ENCODE peak calls at places on chromosomes 6 and 20, in seven cellular contexts. One of them, this sample, is unnamed.

GRCh38 chr6:1636971-1637871 is 27.5 kb downstream of the FOXC1 start:
- DNase-seq in cardiac muscle cell: no peak
- DNase-seq in heart right ventricle: no peak
- DNase-seq in AG10803: no peak
- DNase-seq in A549: no peak
- DNase-seq in BJ: no peak
- DNase-seq in Karpas-422: peak; percentile 63
- DNase-seq in this sample: no peak

GRCh38 chr6:24596717-24597116 is 49.3 kb downstream of the KIAA0319 start:
- DNase-seq in cardiac muscle cell: no peak
- DNase-seq in heart right ventricle: no peak
- DNase-seq in BJ: no peak
- DNase-seq in A549: no peak
- DNase-seq in AG10803: no peak
- DNase-seq in Karpas-422: no peak
- DNase-seq in this sample: no peak

GRCh38 chr6:139977887-139978332 is 603.5 kb upstream of the CITED2 start:
- DNase-seq in cardiac muscle cell: peak; percentile 82
- DNase-seq in heart right ventricle: no peak
- DNase-seq in Karpas-422: no peak
- DNase-seq in BJ: peak; percentile 57
- DNase-seq in A549: no peak
- DNase-seq in AG10803: peak; percentile 93
- DNase-seq in this sample: peak; percentile 64

GRCh38 chr6:6008648-6009421 is 2.1 kb upstream of the NRN1 start:
- DNase-seq in BJ: no peak
- DNase-seq in AG10803: peak; percentile 90
- DNase-seq in cardiac muscle cell: peak; percentile 48
- DNase-seq in heart right ventricle: peak; percentile 73
- DNase-seq in Karpas-422: peak; percentile 96
- DNase-seq in A549: peak; percentile 68
- DNase-seq in this sample: peak; percentile 86

GRCh38 chr20:23255658-23256385 is 94.8 kb upstream of the NXT1 start:
- DNase-seq in AG10803: peak; percentile 33
- DNase-seq in Karpas-422: no peak
- DNase-seq in A549: no peak
- DNase-seq in cardiac muscle cell: peak; percentile 50
- DNase-seq in heart right ventricle: no peak
- DNase-seq in BJ: no peak
- DNase-seq in this sample: peak; percentile 50

GRCh38 chr6:127177030-127177928 is 58.8 kb downstream of the RSPO3 start:
- DNase-seq in AG10803: peak; percentile 96
- DNase-seq in heart right ventricle: no peak
- DNase-seq in A549: no peak
- DNase-seq in Karpas-422: no peak
- DNase-seq in cardiac muscle cell: peak; percentile 61
- DNase-seq in BJ: peak; percentile 55
- DNase-seq in this sample: peak; percentile 74

GRCh38 chr6:16759646-16760535 is 1.4 kb downstream of the ATXN1 start:
- DNase-seq in heart right ventricle: peak; percentile 93
- DNase-seq in BJ: no peak
- DNase-seq in cardiac muscle cell: peak; percentile 97
- DNase-seq in A549: peak; percentile 43
- DNase-seq in Karpas-422: peak; percentile 64
- DNase-seq in AG10803: peak; percentile 91
- DNase-seq in this sample: peak; percentile 88

GRCh38 chr6:106972500-106972899 is 2.0 kb downstream of the CD24 start:
- DNase-seq in AG10803: no peak
- DNase-seq in A549: peak; percentile 6
- DNase-seq in BJ: no peak
- DNase-seq in cardiac muscle cell: no peak
- DNase-seq in Karpas-422: peak; percentile 61
- DNase-seq in heart right ventricle: no peak
- DNase-seq in this sample: no peak

GRCh38 chr6:105402090-105402980 is 547 bp downstream of the PREP start:
- DNase-seq in BJ: no peak
- DNase-seq in Karpas-422: peak; percentile 74
- DNase-seq in A549: peak; percentile 36
- DNase-seq in heart right ventricle: peak; percentile 17
- DNase-seq in AG10803: peak; percentile 52
- DNase-seq in cardiac muscle cell: peak; percentile 54
- DNase-seq in this sample: peak; percentile 52

GRCh38 chr6:107731422-107732319 is 92.4 kb downstream of the SCML4 start:
- DNase-seq in cardiac muscle cell: no peak
- DNase-seq in A549: no peak
- DNase-seq in heart right ventricle: no peak
- DNase-seq in Karpas-422: no peak
- DNase-seq in AG10803: no peak
- DNase-seq in BJ: no peak
- DNase-seq in this sample: no peak

GRCh38 chr6:126041516-126042447 is 55.4 kb downstream of the TRMT11 start:
- DNase-seq in A549: no peak
- DNase-seq in Karpas-422: no peak
- DNase-seq in cardiac muscle cell: no peak
- DNase-seq in BJ: no peak
- DNase-seq in heart right ventricle: no peak
- DNase-seq in AG10803: peak; percentile 14
- DNase-seq in this sample: peak; percentile 39

GRCh38 chr20:56788041-56788670 is 159.1 kb downstream of the TFAP2C start:
- DNase-seq in A549: peak; percentile 86
- DNase-seq in Karpas-422: no peak
- DNase-seq in heart right ventricle: no peak
- DNase-seq in BJ: peak; percentile 89
- DNase-seq in AG10803: peak; percentile 95
- DNase-seq in cardiac muscle cell: peak; percentile 98
- DNase-seq in this sample: peak; percentile 36

GRCh38 chr20:39903806-39904205 is 785.2 kb downstream of the MAFB start:
- DNase-seq in A549: no peak
- DNase-seq in BJ: no peak
- DNase-seq in Karpas-422: no peak
- DNase-seq in heart right ventricle: no peak
- DNase-seq in cardiac muscle cell: no peak
- DNase-seq in AG10803: no peak
- DNase-seq in this sample: no peak

GRCh38 chr6:157759028-157759427 is 64.0 kb upstream of the SNX9 start:
- DNase-seq in cardiac muscle cell: no peak
- DNase-seq in BJ: no peak
- DNase-seq in AG10803: no peak
- DNase-seq in Karpas-422: peak; percentile 52
- DNase-seq in heart right ventricle: no peak
- DNase-seq in A549: no peak
- DNase-seq in this sample: no peak

GRCh38 chr6:64294034-64294433 is 658.4 kb downstream of the PHF3 start:
- DNase-seq in A549: no peak
- DNase-seq in cardiac muscle cell: no peak
- DNase-seq in heart right ventricle: no peak
- DNase-seq in Karpas-422: no peak
- DNase-seq in BJ: no peak
- DNase-seq in AG10803: no peak
- DNase-seq in this sample: no peak

GRCh38 chr6:68200929-68201328 is 434.2 kb upstream of the ADGRB3 start:
- DNase-seq in cardiac muscle cell: no peak
- DNase-seq in AG10803: no peak
- DNase-seq in Karpas-422: no peak
- DNase-seq in heart right ventricle: no peak
- DNase-seq in A549: no peak
- DNase-seq in BJ: no peak
- DNase-seq in this sample: no peak

GRCh38 chr6:44052419-44053011 is 74.7 kb downstream of the MRPL14 start:
- DNase-seq in Karpas-422: no peak
- DNase-seq in cardiac muscle cell: peak; percentile 92
- DNase-seq in AG10803: peak; percentile 87
- DNase-seq in BJ: no peak
- DNase-seq in A549: no peak
- DNase-seq in heart right ventricle: no peak
- DNase-seq in this sample: no peak

GRCh38 chr6:16690244-16691142 is 70.8 kb downstream of the ATXN1 start:
- DNase-seq in Karpas-422: no peak
- DNase-seq in cardiac muscle cell: peak; percentile 88
- DNase-seq in heart right ventricle: no peak
- DNase-seq in BJ: no peak
- DNase-seq in AG10803: peak; percentile 43
- DNase-seq in A549: no peak
- DNase-seq in this sample: no peak

GRCh38 chr6:33547499-33547898 is 32.6 kb downstream of the BAK1 start:
- DNase-seq in Karpas-422: no peak
- DNase-seq in cardiac muscle cell: no peak
- DNase-seq in AG10803: no peak
- DNase-seq in BJ: no peak
- DNase-seq in A549: no peak
- DNase-seq in heart right ventricle: no peak
- DNase-seq in this sample: no peak

GRCh38 chr6:4354181-4354580 is 218.8 kb upstream of the ECI2 start:
- DNase-seq in Karpas-422: no peak
- DNase-seq in AG10803: no peak
- DNase-seq in BJ: no peak
- DNase-seq in cardiac muscle cell: no peak
- DNase-seq in A549: no peak
- DNase-seq in heart right ventricle: no peak
- DNase-seq in this sample: no peak

GRCh38 chr20:1845701-1846100 is 49.5 kb upstream of the SIRPA start:
- DNase-seq in AG10803: no peak
- DNase-seq in BJ: no peak
- DNase-seq in heart right ventricle: no peak
- DNase-seq in A549: no peak
- DNase-seq in cardiac muscle cell: no peak
- DNase-seq in Karpas-422: no peak
- DNase-seq in this sample: no peak

GRCh38 chr6:18792832-18793231 is 405.7 kb downstream of the RNF144B start:
- DNase-seq in cardiac muscle cell: no peak
- DNase-seq in A549: no peak
- DNase-seq in Karpas-422: no peak
- DNase-seq in AG10803: no peak
- DNase-seq in heart right ventricle: no peak
- DNase-seq in BJ: no peak
- DNase-seq in this sample: no peak

GRCh38 chr6:111096246-111096645 is 8.9 kb downstream of the SLC16A10 start:
- DNase-seq in A549: no peak
- DNase-seq in BJ: no peak
- DNase-seq in Karpas-422: no peak
- DNase-seq in cardiac muscle cell: no peak
- DNase-seq in AG10803: no peak
- DNase-seq in heart right ventricle: no peak
- DNase-seq in this sample: no peak

GRCh38 chr6:15901141-15902115 is 227.5 kb upstream of the MYLIP start:
- DNase-seq in AG10803: no peak
- DNase-seq in Karpas-422: peak; percentile 93
- DNase-seq in A549: no peak
- DNase-seq in cardiac muscle cell: peak; percentile 26
- DNase-seq in BJ: no peak
- DNase-seq in heart right ventricle: no peak
- DNase-seq in this sample: no peak

GRCh38 chr6:45454008-45454911 is 76.5 kb upstream of the SUPT3H start:
- DNase-seq in Karpas-422: no peak
- DNase-seq in A549: no peak
- DNase-seq in heart right ventricle: no peak
- DNase-seq in cardiac muscle cell: no peak
- DNase-seq in BJ: peak; percentile 74
- DNase-seq in AG10803: peak; percentile 80
- DNase-seq in this sample: peak; percentile 70

GRCh38 chr6:97021194-97021593 is 96.7 kb downstream of the KLHL32 start:
- DNase-seq in heart right ventricle: no peak
- DNase-seq in BJ: no peak
- DNase-seq in AG10803: no peak
- DNase-seq in A549: no peak
- DNase-seq in Karpas-422: no peak
- DNase-seq in cardiac muscle cell: no peak
- DNase-seq in this sample: no peak

GRCh38 chr6:3518356-3518841 is 61.5 kb upstream of the SLC22A23 start:
- DNase-seq in Karpas-422: no peak
- DNase-seq in heart right ventricle: no peak
- DNase-seq in A549: peak; percentile 39
- DNase-seq in cardiac muscle cell: peak; percentile 77
- DNase-seq in BJ: peak; percentile 73
- DNase-seq in AG10803: peak; percentile 87
- DNase-seq in this sample: no peak

GRCh38 chr6:165660881-165661415 is 2.1 kb downstream of the PDE10A start:
- DNase-seq in Karpas-422: no peak
- DNase-seq in heart right ventricle: no peak
- DNase-seq in BJ: no peak
- DNase-seq in cardiac muscle cell: peak; percentile 15
- DNase-seq in A549: no peak
- DNase-seq in AG10803: no peak
- DNase-seq in this sample: no peak

GRCh38 chr20:46894579-46894958 is at the start of gene EYA2:
- DNase-seq in Karpas-422: no peak
- DNase-seq in BJ: no peak
- DNase-seq in heart right ventricle: peak; percentile 19
- DNase-seq in cardiac muscle cell: peak; percentile 6
- DNase-seq in AG10803: peak; percentile 9
- DNase-seq in A549: peak; percentile 21
- DNase-seq in this sample: no peak
- H3K4me3 ChIP-seq in Karpas-422: no peak within 1 kb of the TSS
- H3K4me3 ChIP-seq in BJ: peak within 1 kb of the TSS; percentile 40
- H3K4me3 ChIP-seq in heart right ventricle: peak within 1 kb of the TSS; percentile 56
- H3K4me3 ChIP-seq in cardiac muscle cell: peak within 1 kb of the TSS; percentile 47
- H3K4me3 ChIP-seq in AG10803: peak within 1 kb of the TSS; percentile 53
- H3K4me3 ChIP-seq in A549: peak within 1 kb of the TSS; percentile 58
- H3K4me3 ChIP-seq in this sample: no peak within 1 kb of the TSS

GRCh38 chr6:36120539-36120938 is 9.8 kb upstream of the MAPK13 start:
- DNase-seq in AG10803: no peak
- DNase-seq in BJ: no peak
- DNase-seq in A549: no peak
- DNase-seq in cardiac muscle cell: no peak
- DNase-seq in Karpas-422: peak; percentile 78
- DNase-seq in heart right ventricle: no peak
- DNase-seq in this sample: no peak
- H3K4me3 ChIP-seq in AG10803: no peak overlapping the region
- H3K4me3 ChIP-seq in BJ: no peak overlapping the region
- H3K4me3 ChIP-seq in A549: no peak overlapping the region
- H3K4me3 ChIP-seq in cardiac muscle cell: no peak overlapping the region
- H3K4me3 ChIP-seq in Karpas-422: peak overlapping the region; percentile 53
- H3K4me3 ChIP-seq in heart right ventricle: no peak overlapping the region
- H3K4me3 ChIP-seq in this sample: no peak overlapping the region

DNA sequence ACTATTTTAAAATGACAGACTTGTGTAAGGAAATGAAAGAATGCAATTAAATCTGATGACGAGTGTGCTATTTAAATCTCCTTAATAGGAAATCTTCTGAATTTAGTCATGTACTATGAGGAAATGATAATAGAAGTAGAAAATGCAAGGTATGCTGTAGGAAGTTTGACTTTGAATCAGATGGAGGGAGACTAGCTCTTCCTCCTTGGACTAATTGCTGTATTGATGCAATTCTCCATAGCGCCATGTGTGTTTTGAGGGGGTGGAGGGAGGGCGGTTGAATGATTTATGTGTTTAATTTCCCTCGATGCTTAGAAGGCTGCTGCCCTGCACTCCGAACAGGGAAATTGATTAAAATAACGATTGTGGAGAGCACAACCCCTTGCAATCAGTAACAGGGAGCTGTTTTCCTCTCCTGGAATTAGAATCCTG is 214.4 kb upstream of the PRND start:
- DNase-seq in heart right ventricle: no peak
- DNase-seq in cardiac muscle cell: peak; percentile 66
- DNase-seq in BJ: peak; percentile 96
- DNase-seq in A549: no peak
- DNase-seq in AG10803: peak; percentile 97
- DNase-seq in Karpas-422: no peak
- DNase-seq in this sample: peak; percentile 96
- H3K4me3 ChIP-seq in heart right ventricle: no peak overlapping the region
- H3K4me3 ChIP-seq in cardiac muscle cell: no peak overlapping the region
- H3K4me3 ChIP-seq in BJ: no peak overlapping the region
- H3K4me3 ChIP-seq in A549: no peak overlapping the region
- H3K4me3 ChIP-seq in AG10803: no peak overlapping the region
- H3K4me3 ChIP-seq in Karpas-422: no peak overlapping the region
- H3K4me3 ChIP-seq in this sample: no peak overlapping the region

GRCh38 chr6:161204866-161205557 is 68.8 kb downstream of the AGPAT4 start:
- DNase-seq in AG10803: peak; percentile 35
- DNase-seq in Karpas-422: no peak
- DNase-seq in heart right ventricle: no peak
- DNase-seq in A549: no peak
- DNase-seq in BJ: no peak
- DNase-seq in cardiac muscle cell: no peak
- DNase-seq in this sample: no peak
- H3K4me3 ChIP-seq in AG10803: no peak overlapping the region
- H3K4me3 ChIP-seq in Karpas-422: no peak overlapping the region
- H3K4me3 ChIP-seq in heart right ventricle: no peak overlapping the region
- H3K4me3 ChIP-seq in A549: no peak overlapping the region
- H3K4me3 ChIP-seq in BJ: no peak overlapping the region
- H3K4me3 ChIP-seq in cardiac muscle cell: no peak overlapping the region
- H3K4me3 ChIP-seq in this sample: no peak overlapping the region